ENCODE peak calls at places on chromosomes 4 and X, in six cellular contexts. I is HCT116, J is GM12878, S is K562, X is H1, D is HepG2. Q is an unnamed sample. For H3K4me1, the result is how much of the 10 kb centered on the place peaks cover.

GRCh38 chrX:87873988-87874500 is 356.4 kb downstream of the KLHL4 start:
- DNase-seq in I (no peak), J (no peak), X (no peak), D (no peak), S (no peak), Q (no peak)

GRCh38 chrX:40719731-40720130 is 15.6 kb downstream of the MED14 start:
- DNase-seq in S (no peak), D (no peak), I (no peak), J (no peak), X (no peak), Q (no peak)

GRCh38 chr4:139092271-139092670 is 76.7 kb downstream of the NOCT start:
- DNase-seq in S (no peak), D (no peak), I (no peak), X (no peak), J (no peak), Q (no peak)

GRCh38 chrX:131595120-131595519 is 51.2 kb downstream of the OR13H1 start:
- DNase-seq in J (no peak), I (no peak), S (no peak), X (no peak), D (no peak), Q (no peak)

GRCh38 chr4:2347190-2347589 is 71.3 kb downstream of the ZFYVE28 start:
- DNase-seq in S (no peak), D (no peak), J (no peak), I (no peak), X (no peak), Q (no peak)

GRCh38 chrX:104659037-104659744 is 93.2 kb downstream of the IL1RAPL2 start:
- DNase-seq in J (no peak), D (no peak), S (no peak), X (no peak), I (no peak), Q (no peak)

GRCh38 chr4:147831452-147832192 is 99.7 kb downstream of the ARHGAP10 start:
- DNase-seq in I (peak), X (no peak), S (no peak), J (no peak), D (no peak), Q (no peak)

GRCh38 chrX:136339702-136340101 is 38.9 kb downstream of the ADGRG4 start:
- DNase-seq in S (no peak), D (no peak), I (no peak), X (no peak), J (no peak), Q (no peak)

GRCh38 chr4:1208970-1209704 is 36.8 kb upstream of the SPON2 start:
- DNase-seq in J (no peak), D (no peak), X (no peak), S (no peak), I (no peak), Q (no peak)

GRCh38 chr4:1200425-1201035 is 28.1 kb upstream of the SPON2 start:
- DNase-seq in J (no peak), S (peak), D (no peak), I (no peak), X (no peak), Q (no peak)

GRCh38 chr4:98996056-98996941 is 778 bp downstream of the METAP1 start:
- DNase-seq in J (no peak), I (no peak), S (no peak), X (no peak), D (peak), Q (no peak)

GRCh38 chr4:11368701-11369115 is 60.0 kb downstream of the HS3ST1 start:
- DNase-seq in S (no peak), I (no peak), J (no peak), X (no peak), D (no peak), Q (no peak)

GRCh38 chrX:121132675-121133074 is 85.3 kb downstream of the GLUD2 start:
- DNase-seq in S (no peak), X (no peak), D (no peak), J (no peak), I (no peak), Q (no peak)

GRCh38 chr4:181569553-181569952 is 673.6 kb upstream of the TENM3 start:
- DNase-seq in X (no peak), D (peak), S (no peak), I (peak), J (no peak), Q (no peak)

GRCh38 chr4:180635276-180635675 is 1607.9 kb upstream of the TENM3 start:
- DNase-seq in X (no peak), D (no peak), S (no peak), I (no peak), J (no peak), Q (no peak)

GRCh38 chr4:41256131-41256739 is 493 bp upstream of the UCHL1 start:
- DNase-seq in S (no peak), I (no peak), D (no peak), X (no peak), J (no peak), Q (no peak)
- TF ChIP-seq ZNF274 in S (no peak), I (no peak), D (no peak), X (no peak), J (no peak), Q (no peak)

GRCh38 chr4:184695178-184695896 is 38.6 kb downstream of the CENPU start:
- DNase-seq in J (no peak), D (no peak), S (no peak), I (no peak), X (no peak), Q (no peak)

GRCh38 chr4:184705692-184706091 is 28.2 kb downstream of the CENPU start:
- DNase-seq in S (no peak), J (no peak), I (no peak), X (no peak), D (no peak), Q (no peak)

GRCh38 chr4:184694412-184694956 is 39.4 kb downstream of the CENPU start:
- DNase-seq in S (no peak), I (no peak), J (no peak), X (no peak), D (no peak), Q (no peak)

GRCh38 chr4:184697956-184698355 is 35.9 kb downstream of the CENPU start:
- DNase-seq in I (no peak), D (no peak), S (no peak), J (no peak), X (no peak), Q (no peak)

DNA sequence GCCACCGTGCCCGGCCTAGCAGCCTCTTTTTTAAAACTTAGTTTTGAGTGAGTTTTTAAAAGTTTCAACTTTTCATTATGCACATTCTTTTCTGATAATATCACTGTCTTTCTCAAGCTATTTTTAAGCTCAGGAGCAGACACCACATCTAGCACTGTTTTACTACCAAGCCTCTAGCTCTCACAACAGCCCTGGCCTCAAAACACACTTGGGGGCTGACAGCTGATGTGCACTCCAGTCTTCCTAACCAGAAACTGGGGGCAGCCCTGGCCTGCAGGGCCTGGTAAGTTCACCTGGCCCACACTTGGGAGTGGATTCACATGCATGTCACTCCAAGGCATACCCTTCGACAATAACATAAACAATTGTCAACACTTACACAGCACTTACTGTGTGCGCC is 34.0 kb downstream of the CENPU start:
- DNase-seq in J (no peak), D (no peak), S (no peak), I (no peak), X (no peak), Q (no peak)
- H3K4me1 ChIP-seq in J (under half), D (under half), S (under half), I (under half), X (under half), Q (under half)

GRCh38 chr4:152785639-152786517 is 6.1 kb downstream of the ARFIP1 start:
- DNase-seq in S (no peak), D (no peak), X (no peak), I (no peak), J (no peak), Q (no peak)

GRCh38 chr4:152779513-152780266 is at the start of the genes ARFIP1 and TIGD4:
- DNase-seq in X (peak), S (peak), I (peak), D (peak), J (peak), Q (peak)

GRCh38 chr4:152780267-152780811 is 585 bp downstream of the ARFIP1 start:
- DNase-seq in J (no peak), S (peak), X (no peak), I (no peak), D (peak), Q (no peak)

GRCh38 chr4:152778656-152779512 is 646 bp downstream of the TIGD4 start:
- DNase-seq in I (no peak), X (no peak), S (no peak), D (peak), J (no peak), Q (no peak)

GRCh38 chr4:152784490-152785195 is 4.9 kb downstream of the ARFIP1 start:
- DNase-seq in I (peak), S (peak), D (peak), X (no peak), J (no peak), Q (no peak)
- TF ChIP-seq ZNF274 in I (no peak), S (no peak), D (no peak), X (no peak), J (no peak), Q (no peak)

GRCh38 chr4:91087743-91088142 is 960.5 kb downstream of the CCSER1 start:
- DNase-seq in D (no peak), S (no peak), I (no peak), J (no peak), X (no peak), Q (no peak)
- H3K4me1 ChIP-seq in D (under half), S (under half), I (under half), J (under half), X (under half), Q (under half)

GRCh38 chr4:57351716-57352115 is 241.5 kb upstream of the IGFBP7 start:
- DNase-seq in J (no peak), X (no peak), S (no peak), I (no peak), D (no peak), Q (no peak)
- TF ChIP-seq ZNF274 in J (no peak), X (no peak), S (no peak), I (no peak), D (no peak), Q (no peak)

DNA sequence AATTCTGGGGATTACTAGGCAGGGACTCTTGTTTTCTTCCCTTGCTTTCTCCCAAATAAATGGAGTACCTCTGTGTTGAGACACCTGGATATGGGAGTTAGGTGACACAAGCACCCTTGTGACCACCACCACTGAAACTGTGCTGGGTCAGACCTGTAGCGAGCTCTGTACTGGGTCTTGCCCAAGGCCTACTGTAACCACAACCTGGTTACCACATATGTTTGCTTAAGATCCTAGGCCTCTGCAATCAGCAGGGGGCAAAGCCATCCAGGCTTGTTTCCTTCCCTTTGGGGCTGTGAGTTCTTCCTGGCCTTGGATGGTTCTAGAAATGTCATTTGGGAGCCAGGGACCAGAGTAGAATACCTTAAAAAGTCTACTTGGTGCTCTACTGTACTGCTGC is 49.4 kb downstream of the LPAR4 start:
- DNase-seq in J (no peak), X (no peak), D (no peak), S (no peak), I (no peak), Q (no peak)
- H3K4me1 ChIP-seq in J (under half), X (under half), D (under half), S (under half), I (under half), Q (under half)

GRCh38 chrX:91331476-91331875 is 103.2 kb upstream of the PABPC5 start:
- DNase-seq in S (no peak), D (no peak), J (no peak), I (no peak), X (no peak), Q (no peak)
- TF ChIP-seq ZNF274 in S (no peak), D (no peak), J (no peak), I (no peak), X (no peak), Q (no peak)

GRCh38 chr4:87045659-87046058 is 110.8 kb downstream of the AFF1 start:
- DNase-seq in I (no peak), S (no peak), J (no peak), D (no peak), X (no peak), Q (no peak)

GRCh38 chr4:87049508-87049907 is 114.7 kb downstream of the AFF1 start:
- DNase-seq in X (no peak), S (no peak), I (no peak), J (no peak), D (no peak), Q (no peak)

GRCh38 chr4:87044511-87045369 is 109.9 kb downstream of the AFF1 start:
- DNase-seq in I (no peak), S (no peak), J (no peak), X (no peak), D (no peak), Q (no peak)

GRCh38 chr4:87046111-87046510 is 111.3 kb downstream of the AFF1 start:
- DNase-seq in D (no peak), J (no peak), S (no peak), I (no peak), X (no peak), Q (no peak)

DNA sequence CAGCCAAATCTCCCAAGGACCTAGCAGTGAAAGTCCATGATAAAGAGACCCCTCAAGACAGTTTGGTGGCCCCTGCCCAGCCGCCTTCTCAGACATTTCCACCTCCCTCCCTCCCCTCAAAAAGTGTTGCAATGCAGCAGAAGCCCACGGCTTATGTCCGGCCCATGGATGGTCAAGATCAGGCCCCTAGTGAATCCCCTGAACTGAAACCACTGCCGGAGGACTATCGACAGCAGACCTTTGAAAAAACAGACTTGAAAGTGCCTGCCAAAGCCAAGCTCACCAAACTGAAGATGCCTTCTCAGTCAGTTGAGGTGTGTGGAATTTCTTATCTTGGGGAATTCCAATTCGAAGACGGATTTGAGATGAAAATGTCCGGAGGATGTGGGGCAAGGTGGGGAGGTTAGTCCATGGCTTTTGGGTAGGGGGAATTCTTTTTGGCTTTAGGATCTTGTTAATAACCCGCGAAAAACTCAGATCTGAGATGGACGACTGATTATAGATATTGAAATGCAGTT is 112.5 kb downstream of the AFF1 start:
- DNase-seq in S (no peak), D (no peak), I (no peak), J (no peak), X (no peak), Q (no peak)
- H3K4me1 ChIP-seq in S (under half), D (under half), I (under half), J (under half), X (under half), Q (under half)

GRCh38 chr4:83208371-83208770 is 76.2 kb downstream of the COQ2 start:
- DNase-seq in X (no peak), I (no peak), J (no peak), S (no peak), D (no peak), Q (no peak)

GRCh38 chr4:83214079-83214478 is 70.5 kb downstream of the COQ2 start:
- DNase-seq in S (no peak), J (no peak), X (no peak), D (no peak), I (no peak), Q (no peak)

GRCh38 chr4:83213640-83214039 is 71.0 kb downstream of the COQ2 start:
- DNase-seq in J (no peak), X (no peak), D (no peak), S (no peak), I (no peak), Q (no peak)

GRCh38 chr4:83208776-83209365 is 75.7 kb downstream of the COQ2 start:
- DNase-seq in S (no peak), D (no peak), J (no peak), X (no peak), I (no peak), Q (no peak)

DNA sequence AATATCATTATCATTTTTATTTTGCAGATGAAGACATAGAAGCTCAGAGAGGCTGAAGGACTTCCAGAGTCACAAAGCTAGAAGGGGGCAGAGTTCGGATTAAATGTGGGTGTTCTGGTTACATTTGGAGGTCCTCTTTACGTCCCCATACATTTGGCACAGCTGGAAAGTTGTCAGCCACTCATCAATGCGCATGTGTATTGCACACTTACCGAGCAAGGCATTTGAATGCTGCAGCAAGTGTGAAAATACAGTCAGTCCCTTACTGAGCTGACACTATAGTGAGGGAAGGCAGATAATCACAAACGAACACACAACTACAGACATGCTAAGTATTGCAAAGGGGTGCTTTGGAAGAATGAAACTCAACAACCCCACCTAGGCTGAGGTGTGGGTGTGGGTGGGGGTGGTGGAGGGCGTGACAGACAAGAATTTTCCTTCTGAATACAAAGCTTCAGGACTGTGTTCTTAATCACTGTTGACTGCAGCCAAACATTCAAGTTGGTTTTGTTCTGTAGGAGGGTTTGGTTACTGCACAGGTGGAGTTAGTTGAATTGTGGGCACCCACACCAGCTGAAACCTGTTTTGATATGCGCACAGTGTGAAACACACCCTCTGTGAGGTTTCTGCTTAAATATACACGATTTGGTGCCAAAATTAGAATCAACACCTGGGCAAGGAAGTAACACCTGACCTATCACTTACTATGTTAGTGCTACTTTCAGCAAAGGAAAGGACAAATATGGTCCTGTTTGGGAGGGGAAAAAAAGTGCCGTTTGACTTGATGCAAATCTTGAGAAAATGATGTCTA is 72.4 kb downstream of the COQ2 start:
- DNase-seq in S (no peak), J (peak), D (no peak), I (no peak), X (no peak), Q (no peak)
- TF ChIP-seq ZNF274 in S (no peak), J (no peak), D (no peak), I (no peak), X (no peak), Q (no peak)

DNA sequence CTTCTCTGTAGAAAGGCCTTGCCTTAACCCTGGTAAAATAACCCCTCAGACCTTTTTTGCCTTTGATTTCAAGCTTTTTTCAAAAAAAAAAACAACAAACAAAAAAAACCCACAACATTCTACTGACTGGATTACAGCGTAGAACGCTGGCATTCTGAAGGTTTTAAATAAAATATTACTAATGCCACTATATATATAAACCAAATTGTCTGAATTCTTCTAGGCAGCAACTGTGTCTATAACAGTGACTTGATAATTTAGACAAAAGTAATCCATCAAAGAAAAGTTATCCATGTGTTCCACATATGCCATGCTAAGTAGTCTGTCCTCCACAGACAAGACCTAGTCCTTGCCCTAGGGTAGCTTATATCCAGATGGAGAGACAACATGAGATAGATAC is 33.6 kb upstream of the CXCL8 start:
- DNase-seq in I (no peak), S (no peak), X (no peak), J (no peak), D (no peak), Q (no peak)
- H3K4me1 ChIP-seq in I (under half), S (half or more), X (under half), J (under half), D (under half), Q (under half)

Q was measured in NT2/D1.